ENCODE peak calls at places on chromosome 15, in four cellular contexts. K is left ventricle myocardium inferior, A is stomach, F is psoas muscle. I is an unnamed sample.

GRCh38 chr15:89332446-89332845 is 2.2 kb downstream of the POLG start:
- DNase-seq in A (no peak), K (no peak), F (no peak), I (no peak)

GRCh38 chr15:40695469-40695910 is 516 bp downstream of the RAD51 start:
- DNase-seq in K (no peak), A (no peak), F (no peak), I (peak; percentile 37)

GRCh38 chr15:72033711-72034110 is 84.2 kb downstream of the MYO9A start:
- DNase-seq in F (no peak), A (no peak), K (no peak), I (no peak)

GRCh38 chr15:94069834-94070233 is 161.5 kb upstream of the MCTP2 start:
- DNase-seq in F (no peak), A (no peak), K (no peak), I (no peak)

GRCh38 chr15:72507402-72507801 is 33.3 kb downstream of the ARIH1 start:
- DNase-seq in A (no peak), K (no peak), F (no peak), I (no peak)

GRCh38 chr15:51736646-51737537 is 563 bp downstream of the LYSMD2 start:
- DNase-seq in F (peak; percentile 75), K (peak; percentile 53), A (peak; percentile 53), I (peak; percentile 81)

GRCh38 chr15:35565901-35566300 is 19.9 kb upstream of the DPH6 start:
- DNase-seq in A (no peak), K (no peak), F (no peak), I (no peak)

GRCh38 chr15:51425517-51426033 is 84.1 kb downstream of the GLDN start:
- DNase-seq in F (no peak), A (no peak), K (no peak), I (no peak)

GRCh38 chr15:84888639-84889038 is 4.2 kb downstream of the SLC28A1 start:
- DNase-seq in F (no peak), K (no peak), A (no peak), I (no peak)

GRCh38 chr15:73335026-73335425 is 33.7 kb downstream of the HCN4 start:
- DNase-seq in K (no peak), F (no peak), A (no peak), I (no peak)

GRCh38 chr15:81108427-81108826 is 25.6 kb upstream of the CFAP161 start:
- DNase-seq in F (no peak), A (no peak), K (no peak), I (no peak)

GRCh38 chr15:36278219-36278618 is 301.2 kb upstream of the CDIN1 start:
- DNase-seq in K (no peak), F (no peak), A (no peak), I (no peak)

GRCh38 chr15:28107111-28107893 is 8.2 kb upstream of the OCA2 start:
- DNase-seq in F (no peak), A (no peak), K (peak; percentile 8), I (no peak)

GRCh38 chr15:30896211-30896606 is 7.5 kb upstream of the FAN1 start:
- DNase-seq in F (no peak), A (no peak), K (no peak), I (no peak)

GRCh38 chr15:50275091-50275490 is 9.6 kb upstream of the HDC start:
- DNase-seq in F (no peak), K (no peak), A (no peak), I (no peak)

GRCh38 chr15:81358248-81358647 is 15.8 kb downstream of the TMC3 start:
- DNase-seq in F (no peak), A (no peak), K (no peak), I (no peak)

GRCh38 chr15:70098461-70099166 is 897 bp upstream of the TLE3 start:
- DNase-seq in K (peak; percentile 35), F (peak; percentile 78), A (peak; percentile 67), I (peak; percentile 56)

GRCh38 chr15:63461230-63461629 is 43.2 kb upstream of the USP3 start:
- DNase-seq in F (no peak), A (peak; percentile 61), K (no peak), I (peak; percentile 34)

GRCh38 chr15:85047271-85047948 is 65.8 kb downstream of the PDE8A start:
- DNase-seq in A (no peak), K (no peak), F (no peak), I (no peak)

GRCh38 chr15:65184305-65184943 is 718 bp downstream of the CLPX start:
- DNase-seq in F (peak; percentile 79), K (peak; percentile 57), A (peak; percentile 58), I (peak; percentile 81)

GRCh38 chr15:51089699-51090098 is 5.0 kb downstream of the TNFAIP8L3 start:
- DNase-seq in A (no peak), F (no peak), K (no peak), I (no peak)

GRCh38 chr15:77991029-77991406 is 86.5 kb downstream of the TBC1D2B start:
- DNase-seq in F (no peak), K (no peak), A (no peak), I (no peak)

GRCh38 chr15:80966431-80967197 is 23.0 kb downstream of the MESD start:
- DNase-seq in F (no peak), A (no peak), K (no peak), I (no peak)

GRCh38 chr15:27017168-27017809 is 46.3 kb downstream of the GABRG3 start:
- DNase-seq in K (no peak), F (no peak), A (peak; percentile 68), I (no peak)

GRCh38 chr15:52486003-52486996 is 42.4 kb downstream of the MYO5A start:
- DNase-seq in A (no peak), F (no peak), K (no peak), I (no peak)

GRCh38 chr15:56797720-56798275 is 64.5 kb upstream of the ZNF280D start:
- DNase-seq in K (no peak), A (no peak), F (no peak), I (no peak)

GRCh38 chr15:64288999-64289398 is 67.0 kb downstream of the CSNK1G1 start:
- DNase-seq in K (no peak), A (no peak), F (no peak), I (no peak)

GRCh38 chr15:71725215-71725955 is 85.0 kb upstream of the NR2E3 start:
- DNase-seq in K (no peak), F (no peak), A (no peak), I (no peak)

GRCh38 chr15:24068102-24068501 is 381.0 kb upstream of the NDN start:
- DNase-seq in A (no peak), K (no peak), F (no peak), I (peak; percentile 57)

GRCh38 chr15:81281925-81282895 is 41.7 kb downstream of the STARD5 start:
- DNase-seq in K (no peak), A (no peak), F (no peak), I (no peak)

GRCh38 chr15:77187751-77188464 is 117.0 kb upstream of the TSPAN3 start:
- DNase-seq in F (no peak), A (no peak), K (no peak), I (no peak)

GRCh38 chr15:97482521-97482920 is 478.0 kb upstream of the ARRDC4 start:
- DNase-seq in A (no peak), K (no peak), F (no peak), I (no peak)

GRCh38 chr15:63430766-63431451 is 49.3 kb upstream of the CA12 start:
- DNase-seq in F (no peak), A (no peak), K (no peak), I (no peak)

GRCh38 chr15:63338170-63338569 is 43.5 kb downstream of the CA12 start:
- DNase-seq in A (no peak), F (no peak), K (no peak), I (no peak)

GRCh38 chr15:64930778-64931240 is 19.1 kb downstream of the ANKDD1A start:
- DNase-seq in F (no peak), K (no peak), A (no peak), I (no peak)

GRCh38 chr15:75493732-75494131 is 42.2 kb upstream of the SIN3A start:
- DNase-seq in A (no peak), K (no peak), F (no peak), I (no peak)
- H3K4me1 ChIP-seq in A (no peaks in the 10 kb centered on the region), K (no peaks in the 10 kb centered on the region), F (no peaks in the 10 kb centered on the region), I (no peaks in the 10 kb centered on the region)

DNA sequence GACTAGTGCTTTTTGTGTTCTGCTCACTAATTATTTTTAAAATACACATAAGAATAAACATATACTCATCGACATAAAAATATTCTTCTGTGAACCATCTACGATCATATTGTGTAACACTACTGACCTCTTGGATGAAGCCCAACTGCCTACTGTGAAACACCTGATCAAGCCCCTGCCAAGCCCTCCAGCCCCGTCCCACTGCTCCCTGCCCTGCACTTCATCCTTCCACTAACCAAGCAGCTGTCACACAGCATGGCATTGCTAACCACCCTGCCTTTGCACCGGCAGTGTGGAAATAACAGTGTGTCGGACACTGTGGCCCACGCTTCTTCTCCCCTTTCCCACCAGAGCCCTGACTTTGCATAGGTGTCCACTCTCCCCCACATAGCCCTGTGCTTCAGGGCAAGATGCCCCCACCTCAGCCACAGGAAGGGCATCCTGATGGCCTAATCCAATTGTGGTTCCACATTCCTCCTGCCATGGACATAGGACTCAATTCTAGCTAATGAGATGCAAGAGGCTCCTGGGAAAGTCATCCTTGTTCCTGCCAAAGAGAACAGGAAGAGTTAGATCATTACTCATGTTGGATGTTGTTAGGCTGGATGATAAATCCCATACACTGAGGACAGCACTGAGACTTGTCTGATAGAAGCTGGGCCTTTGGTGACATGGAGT is 35.0 kb upstream of the ARID3B start:
- DNase-seq in K (no peak), A (no peak), F (no peak), I (no peak)
- H3K9me3 ChIP-seq in K (no peaks in the 10 kb centered on the region), A (no peaks in the 10 kb centered on the region), F (no peaks in the 10 kb centered on the region), I (no peaks in the 10 kb centered on the region)

GRCh38 chr15:66658057-66658456 is 44.0 kb upstream of the SMAD6 start:
- DNase-seq in K (no peak), A (no peak), F (no peak), I (no peak)
- H3K4me1 ChIP-seq in K (peaks cover 49% of the 10 kb centered on the region), A (peaks cover 24% of the 10 kb centered on the region), F (no peaks in the 10 kb centered on the region), I (peaks cover 7% of the 10 kb centered on the region)

GRCh38 chr15:58702233-58702632 is 47.3 kb downstream of the ADAM10 start:
- DNase-seq in F (no peak), A (no peak), K (no peak), I (no peak)

GRCh38 chr15:58703610-58704009 is 45.9 kb downstream of the ADAM10 start:
- DNase-seq in F (no peak), A (no peak), K (no peak), I (no peak)

GRCh38 chr15:58699769-58700168 is 49.7 kb downstream of the ADAM10 start:
- DNase-seq in K (no peak), F (no peak), A (no peak), I (no peak)

GRCh38 chr15:58698887-58699641 is 50.4 kb downstream of the ADAM10 start:
- DNase-seq in A (no peak), F (no peak), K (no peak), I (no peak)

DNA sequence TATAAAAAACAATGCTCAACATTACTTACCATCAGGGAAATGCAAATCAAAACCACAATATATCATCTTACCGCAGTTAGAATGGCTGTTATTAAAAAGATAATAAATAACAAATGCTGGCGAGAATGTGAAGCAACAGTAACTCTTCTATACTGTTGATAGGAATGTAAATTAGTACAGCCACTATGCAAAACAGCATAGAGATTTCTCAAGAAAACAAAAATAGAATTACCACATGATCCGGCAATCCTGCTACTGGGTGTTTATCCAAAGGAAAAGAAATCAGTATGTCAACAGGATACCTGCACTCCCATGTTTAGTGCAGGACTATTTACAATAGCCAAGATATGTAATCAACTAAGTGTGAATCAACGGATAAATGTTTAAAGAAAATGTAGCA is 48.1 kb downstream of the ADAM10 start:
- DNase-seq in F (no peak), K (no peak), A (no peak), I (no peak)
- H3K9me3 ChIP-seq in F (peaks cover 11% of the 10 kb centered on the region), K (peaks cover 23% of the 10 kb centered on the region), A (no peaks in the 10 kb centered on the region), I (peaks cover 13% of the 10 kb centered on the region)

GRCh38 chr15:75178171-75178937 is 23.3 kb upstream of the C15orf39 start:
- DNase-seq in F (peak; percentile 70), A (peak; percentile 63), K (peak; percentile 43), I (peak; percentile 36)
- H3K4me1 ChIP-seq in F (peaks cover 12% of the 10 kb centered on the region), A (peaks cover 83% of the 10 kb centered on the region), K (peaks cover 42% of the 10 kb centered on the region), I (peaks cover 43% of the 10 kb centered on the region)

I was measured in mucosa of descending colon.